ENCODE peak calls at places on chromosomes 5 and 9, in five cellular contexts. R, D, O, A and J are unnamed samples.

GRCh38 chr9:121267689-121268597 is at the start of gene GSN:
- DNase-seq in R (no peak), D (peak; percentile 66), O (peak; percentile 85), A (peak; percentile 88), J (peak; percentile 87)

GRCh38 chr5:59685806-59686205 is 207.7 kb downstream of the PDE4D start:
- DNase-seq in R (peak; percentile 75), D (peak; percentile 65), O (no peak), A (no peak), J (no peak)

GRCh38 chr5:139678751-139679750 is 30.9 kb downstream of the CXXC5 start:
- DNase-seq in R (peak; percentile 67), D (peak; percentile 55), O (no peak), A (no peak), J (no peak)

GRCh38 chr9:114305189-114305555 is 17.7 kb upstream of the ORM1 start:
- DNase-seq in R (no peak), D (no peak), O (no peak), A (no peak), J (no peak)

GRCh38 chr5:41707853-41708603 is 162.2 kb downstream of the OXCT1 start:
- DNase-seq in R (peak; percentile 20), D (peak; percentile 60), O (peak; percentile 55), A (no peak), J (peak; percentile 34)

GRCh38 chr9:112144807-112145206 is 30.3 kb downstream of the SUSD1 start:
- DNase-seq in R (no peak), D (no peak), O (no peak), A (no peak), J (no peak)

GRCh38 chr5:27608992-27609391 is 570.6 kb upstream of the CDH9 start:
- DNase-seq in R (no peak), D (no peak), O (no peak), A (no peak), J (no peak)

GRCh38 chr9:125646222-125647100 is 60.5 kb downstream of the MAPKAP1 start:
- DNase-seq in R (no peak), D (peak; percentile 54), O (no peak), A (no peak), J (no peak)

GRCh38 chr9:110472111-110472510 is 107.4 kb downstream of the SVEP1 start:
- DNase-seq in R (no peak), D (no peak), O (no peak), A (no peak), J (no peak)

GRCh38 chr5:113607361-113607760 is 93.9 kb downstream of the YTHDC2 start:
- DNase-seq in R (no peak), D (no peak), O (no peak), A (no peak), J (no peak)

GRCh38 chr9:114287001-114287762 is 35.7 kb upstream of the ORM1 start:
- DNase-seq in R (no peak), D (no peak), O (peak; percentile 29), A (no peak), J (no peak)

GRCh38 chr9:121601234-121601633 is 50.2 kb upstream of the DAB2IP start:
- DNase-seq in R (no peak), D (peak; percentile 55), O (no peak), A (no peak), J (no peak)

GRCh38 chr5:1016036-1016435 is 7.4 kb downstream of the NKD2 start:
- DNase-seq in R (no peak), D (no peak), O (no peak), A (no peak), J (no peak)

GRCh38 chr5:135533794-135534193 is 2.0 kb downstream of the NEUROG1 start:
- DNase-seq in R (no peak), D (no peak), O (no peak), A (no peak), J (no peak)

GRCh38 chr5:86797677-86798076 is 179.9 kb downstream of the COX7C start:
- DNase-seq in R (no peak), D (no peak), O (peak; percentile 68), A (no peak), J (no peak)

DNA sequence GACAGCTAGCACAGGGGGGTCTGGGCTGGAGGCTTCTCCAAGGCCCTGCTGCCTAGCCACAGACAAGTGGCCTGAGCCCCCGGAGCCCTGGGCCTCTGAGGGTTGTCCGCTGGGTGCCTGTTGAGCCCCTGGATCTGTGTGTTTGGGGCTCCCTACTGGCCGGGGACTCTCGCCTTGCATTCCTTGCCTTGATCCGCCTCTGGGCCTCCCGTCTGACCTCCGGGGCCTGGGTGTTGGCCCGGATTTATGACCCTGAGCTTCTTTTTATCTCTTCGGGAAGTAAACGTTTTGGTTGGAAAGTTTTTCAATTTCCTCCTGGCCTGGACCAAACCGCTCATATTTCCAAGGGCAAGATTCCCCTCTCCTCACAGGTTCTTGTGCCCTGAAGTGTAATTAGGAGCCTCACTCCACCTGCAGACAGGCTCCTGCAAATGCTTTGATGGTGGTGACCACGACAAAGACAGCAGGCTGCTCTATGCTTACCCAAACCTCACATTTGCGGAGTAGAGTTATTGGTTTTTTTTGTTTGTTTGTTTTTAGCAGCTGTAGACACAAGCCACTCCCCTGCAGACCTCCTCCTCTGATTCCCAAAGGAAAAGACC is 69.2 kb upstream of the EGFLAM start:
- DNase-seq in R (no peak), D (peak; percentile 1), O (peak; percentile 46), A (peak; percentile 64), J (no peak)
- TF ChIP-seq CTCF in R (no peak), D (no peak), O (peak; percentile 34), A (no peak), J (no peak)

GRCh38 chr9:94643746-94644145 is 4.4 kb upstream of the FBP1 start:
- DNase-seq in R (no peak), D (no peak), O (no peak), A (no peak), J (no peak)
- TF ChIP-seq CTCF in R (no peak), D (no peak), O (no peak), A (no peak), J (no peak)

GRCh38 chr9:19085295-19085694 is 17.4 kb downstream of the HAUS6 start:
- DNase-seq in R (no peak), D (peak; percentile 27), O (no peak), A (no peak), J (peak; percentile 32)
- TF ChIP-seq CTCF in R (peak; percentile 22), D (peak; percentile 29), O (peak; percentile 72), A (peak; percentile 15), J (peak; percentile 16)

GRCh38 chr9:36835271-36835996 is 198.6 kb downstream of the PAX5 start:
- DNase-seq in R (no peak), D (no peak), O (no peak), A (no peak), J (no peak)

GRCh38 chr9:36833954-36834353 is 200.1 kb downstream of the PAX5 start:
- DNase-seq in R (no peak), D (no peak), O (peak; percentile 69), A (no peak), J (no peak)

GRCh38 chr9:36831381-36832231 is 202.5 kb downstream of the PAX5 start:
- DNase-seq in R (no peak), D (no peak), O (no peak), A (no peak), J (no peak)

GRCh38 chr9:36834736-36835135 is 199.3 kb downstream of the PAX5 start:
- DNase-seq in R (no peak), D (no peak), O (no peak), A (no peak), J (no peak)

GRCh38 chr9:36832232-36832795 is 201.8 kb downstream of the PAX5 start:
- DNase-seq in R (no peak), D (no peak), O (no peak), A (no peak), J (no peak)
- TF ChIP-seq CTCF in R (no peak), D (no peak), O (no peak), A (no peak), J (no peak)

GRCh38 chr5:137199201-137199600 is 299.9 kb downstream of the SPOCK1 start:
- DNase-seq in R (peak; percentile 90), D (no peak), O (no peak), A (no peak), J (no peak)

GRCh38 chr5:137201876-137202275 is 297.2 kb downstream of the SPOCK1 start:
- DNase-seq in R (peak; percentile 50), D (peak; percentile 92), O (no peak), A (no peak), J (no peak)

GRCh38 chr5:137203011-137203632 is 296.0 kb downstream of the SPOCK1 start:
- DNase-seq in R (no peak), D (no peak), O (no peak), A (no peak), J (no peak)

GRCh38 chr5:137200906-137201305 is 298.2 kb downstream of the SPOCK1 start:
- DNase-seq in R (no peak), D (no peak), O (no peak), A (no peak), J (no peak)

GRCh38 chr5:137199966-137200365 is 299.2 kb downstream of the SPOCK1 start:
- DNase-seq in R (peak; percentile 78), D (peak; percentile 78), O (no peak), A (no peak), J (no peak)
- TF ChIP-seq CTCF in R (no peak), D (peak; percentile 40), O (peak; percentile 33), A (no peak), J (no peak)